ENCODE peak calls at places on chromosomes 13 and 19, in nine cellular contexts. P is fibroblast of lung, N is brain microvascular endothelial cell, V is OCI-LY7, O is AG04450, R is heart left ventricle, G is colonic mucosa, W is left ventricle myocardium inferior, U is tibial nerve. Z is an unnamed sample.

GRCh38 chr19:57689750-57690149 is 8.0 kb downstream of the ZNF551 start:
- DNase-seq in G (no peak), R (no peak), O (no peak), N (no peak), U (no peak), P (no peak), W (no peak), V (no peak), Z (no peak)

GRCh38 chr19:35224681-35225604 is 3.6 kb downstream of the FAM187B start:
- DNase-seq in N (no peak), G (peak; percentile 79), V (peak; percentile 32), P (no peak), R (no peak), W (no peak), O (no peak), U (no peak), Z (no peak)

GRCh38 chr13:39565036-39565949 is 37.7 kb downstream of the LHFPL6 start:
- DNase-seq in G (no peak), P (peak; percentile 98), R (peak; percentile 27), V (no peak), N (peak; percentile 91), O (peak; percentile 83), U (no peak), W (no peak), Z (peak; percentile 90)

GRCh38 chr13:31090921-31091624 is 70.6 kb downstream of the HSPH1 start:
- DNase-seq in P (peak; percentile 23), W (no peak), V (peak; percentile 5), O (no peak), N (no peak), R (no peak), G (no peak), U (no peak), Z (peak; percentile 15)

GRCh38 chr13:45921337-45921736 is 69.8 kb upstream of the SIAH3 start:
- DNase-seq in P (no peak), V (no peak), G (no peak), R (no peak), N (no peak), U (no peak), W (no peak), O (no peak), Z (no peak)

GRCh38 chr13:44373601-44374347 is at the start of gene SERP2:
- DNase-seq in O (no peak), P (peak; percentile 34), U (no peak), W (peak; percentile 42), R (peak; percentile 53), G (no peak), V (no peak), N (no peak), Z (no peak)

GRCh38 chr13:107993239-107993948 is 221.9 kb downstream of the LIG4 start:
- DNase-seq in O (no peak), P (peak; percentile 2), W (no peak), V (no peak), U (no peak), R (no peak), N (no peak), G (no peak), Z (no peak)

GRCh38 chr19:3680939-3681338 is 19.3 kb downstream of the PIP5K1C start:
- DNase-seq in G (no peak), R (no peak), W (no peak), V (no peak), U (no peak), O (no peak), N (no peak), P (no peak), Z (no peak)

GRCh38 chr13:48074006-48074405 is 20.9 kb downstream of the MED4 start:
- DNase-seq in O (no peak), V (no peak), N (no peak), W (no peak), P (no peak), U (no peak), G (no peak), R (no peak), Z (no peak)

GRCh38 chr13:88085036-88085435 is 413.9 kb downstream of the SLITRK5 start:
- DNase-seq in P (peak; percentile 6), U (no peak), V (no peak), O (no peak), G (no peak), W (no peak), R (no peak), N (no peak), Z (no peak)

GRCh38 chr13:91986771-91987515 is 588.5 kb downstream of the GPC5 start:
- DNase-seq in R (no peak), U (no peak), O (no peak), V (no peak), W (no peak), G (no peak), P (peak; percentile 2), N (no peak), Z (no peak)

GRCh38 chr19:9863759-9864158 is 28.6 kb downstream of the PIN1 start:
- DNase-seq in O (no peak), R (no peak), G (no peak), W (no peak), N (no peak), P (no peak), V (no peak), U (no peak), Z (no peak)

GRCh38 chr19:17112700-17113099 is 37.1 kb downstream of the MYO9B start:
- DNase-seq in G (no peak), V (no peak), R (no peak), W (no peak), U (no peak), P (no peak), O (no peak), N (no peak), Z (no peak)

GRCh38 chr19:3284759-3285646 is 60.5 kb downstream of the CELF5 start:
- DNase-seq in G (peak; percentile 98), R (peak; percentile 61), W (peak; percentile 21), U (no peak), O (peak; percentile 11), V (peak; percentile 73), N (peak; percentile 90), P (peak; percentile 25), Z (no peak)

GRCh38 chr13:109769921-109770320 is 16.5 kb downstream of the IRS2 start:
- DNase-seq in N (no peak), U (no peak), W (no peak), G (no peak), V (no peak), P (no peak), R (no peak), O (no peak), Z (no peak)

GRCh38 chr13:111614613-111615012 is 294.2 kb downstream of the TEX29 start:
- DNase-seq in O (no peak), W (no peak), P (no peak), R (no peak), N (no peak), G (no peak), V (no peak), U (no peak), Z (no peak)

GRCh38 chr19:34676697-34677385 is at the start of gene SCGB2B2:
- DNase-seq in P (no peak), W (no peak), U (peak; percentile 65), N (no peak), O (no peak), V (peak; percentile 77), R (peak; percentile 90), G (no peak), Z (peak; percentile 1)

GRCh38 chr19:2477141-2477710 is 1.3 kb downstream of the GADD45B start:
- DNase-seq in O (no peak), R (peak; percentile 68), U (no peak), N (no peak), W (peak; percentile 57), G (peak; percentile 77), V (peak; percentile 33), P (peak; percentile 59), Z (no peak)

GRCh38 chr13:52804202-52804641 is 44.2 kb downstream of the PCDH8 start:
- DNase-seq in R (no peak), G (no peak), N (peak; percentile 27), P (peak; percentile 49), W (no peak), O (no peak), V (no peak), U (no peak), Z (no peak)

GRCh38 chr19:29545866-29546582 is 20.2 kb downstream of the VSTM2B start:
- DNase-seq in O (no peak), G (no peak), N (no peak), W (no peak), P (no peak), R (no peak), U (no peak), V (no peak), Z (no peak)

DNA sequence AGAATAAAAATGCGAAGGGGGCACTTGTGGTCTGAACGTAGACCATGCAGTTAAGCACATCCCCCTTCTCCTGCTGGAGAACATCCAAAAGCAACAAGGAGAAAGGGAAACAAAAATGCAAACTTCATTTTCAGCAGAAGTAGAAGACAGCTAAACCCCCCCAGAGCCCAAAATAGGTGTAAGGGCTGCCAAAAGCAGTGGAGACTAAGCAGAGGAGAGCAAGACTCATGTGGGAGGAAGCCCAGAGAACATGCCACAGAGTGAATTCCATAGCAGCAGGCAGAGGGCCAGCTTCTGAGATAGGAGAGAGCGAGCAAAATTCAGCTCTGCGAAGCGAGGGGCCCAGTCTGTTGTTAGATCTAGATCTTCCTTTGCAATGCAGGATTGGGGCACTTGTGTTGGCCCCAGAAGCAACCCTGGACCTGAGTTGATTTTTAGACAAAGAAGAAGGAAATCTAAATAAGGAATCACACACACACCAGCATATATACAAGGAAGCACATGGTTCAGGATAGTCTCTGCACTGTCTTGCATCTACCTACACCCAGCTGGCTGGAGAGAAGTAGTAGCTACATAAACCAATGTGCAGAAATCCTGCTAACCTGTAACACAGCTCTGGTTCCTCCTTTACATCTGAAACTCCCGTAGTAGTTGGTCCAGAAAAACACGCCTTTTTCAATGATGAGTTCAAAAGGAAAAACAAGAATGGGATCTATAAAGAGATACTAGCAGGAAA is 199.6 kb downstream of the SPRY2 start:
- DNase-seq in G (no peak), W (peak; percentile 68), R (peak; percentile 79), U (no peak), P (peak; percentile 95), O (peak; percentile 44), N (peak; percentile 75), V (no peak), Z (peak; percentile 75)
- H3K4me3 ChIP-seq in G (no peak overlapping the region), W (peak overlapping the region; percentile 36), R (peak overlapping the region; percentile 1), U (no peak overlapping the region), P (no peak overlapping the region), O (no peak overlapping the region), N (no peak overlapping the region), V (no peak overlapping the region), Z (no peak overlapping the region)

GRCh38 chr19:38425810-38426466 is at the start of gene RASGRP4:
- DNase-seq in R (peak; percentile 57), W (peak; percentile 51), U (no peak), G (peak; percentile 32), N (no peak), P (no peak), V (no peak), O (no peak), Z (no peak)
- H3K4me3 ChIP-seq in R (peak within 1 kb of the TSS; percentile 41), W (peak within 1 kb of the TSS; percentile 46), U (no peak within 1 kb of the TSS), G (peak within 1 kb of the TSS; percentile 5), N (no peak within 1 kb of the TSS), P (no peak within 1 kb of the TSS), V (no peak within 1 kb of the TSS), O (no peak within 1 kb of the TSS), Z (no peak within 1 kb of the TSS)

GRCh38 chr19:41219924-41220567 is 1.0 kb downstream of the AXL start:
- DNase-seq in W (peak; percentile 50), R (peak; percentile 76), U (peak; percentile 33), V (no peak), O (no peak), P (peak; percentile 72), N (peak; percentile 41), G (no peak), Z (no peak)
- H3K4me3 ChIP-seq in W (peak overlapping the region; percentile 73), R (peak overlapping the region; percentile 79), U (peak overlapping the region; percentile 62), V (no peak overlapping the region), O (peak overlapping the region; percentile 94), P (peak overlapping the region; percentile 97), N (peak overlapping the region; percentile 80), G (peak overlapping the region; percentile 37), Z (peak overlapping the region; percentile 86)

GRCh38 chr13:73913043-73913740 is 221.0 kb downstream of the KLF12 start:
- DNase-seq in N (peak; percentile 68), G (no peak), V (no peak), W (no peak), P (peak; percentile 79), U (no peak), R (no peak), O (no peak), Z (peak; percentile 57)
- H3K4me3 ChIP-seq in N (no peak overlapping the region), G (no peak overlapping the region), V (no peak overlapping the region), W (no peak overlapping the region), P (no peak overlapping the region), U (no peak overlapping the region), R (no peak overlapping the region), O (no peak overlapping the region), Z (no peak overlapping the region)